ENCODE peak calls at places on chromosomes 11 and 22, in five cellular contexts. E is right atrium auricular region, M is H9, R is mammary epithelial cell, J is sigmoid colon. B is an unnamed sample. For H3K4me1, the result is how much of the 10 kb centered on the place peaks cover.

GRCh38 chr11:57459112-57460016 is 964 bp upstream of the RTN4RL2 start:
- DNase-seq in J (no peak), R (no peak), E (no peak), M (peak), B (no peak)

GRCh38 chr22:39493759-39494158 is 8.3 kb upstream of the MIEF1 start:
- DNase-seq in R (peak), E (no peak), M (no peak), J (no peak), B (no peak)

GRCh38 chr11:73258104-73258684 is 13.9 kb upstream of the P2RY6 start:
- DNase-seq in M (peak), R (no peak), E (no peak), J (no peak), B (no peak)

GRCh38 chr11:22169833-22170232 is 23.1 kb upstream of the ANO5 start:
- DNase-seq in E (no peak), J (no peak), R (no peak), M (no peak), B (no peak)

GRCh38 chr11:129388824-129389223 is 13.2 kb downstream of the BARX2 start:
- DNase-seq in J (no peak), M (no peak), E (no peak), R (no peak), B (no peak)

GRCh38 chr22:49033616-49034015 is 794.1 kb downstream of the BRD1 start:
- DNase-seq in M (no peak), R (no peak), E (no peak), J (no peak), B (no peak)

GRCh38 chr11:76782526-76783293 is 446 bp upstream of the TSKU start:
- DNase-seq in J (peak), M (peak), R (peak), E (peak), B (peak)

GRCh38 chr11:47033439-47033838 is 96.9 kb downstream of the CSTPP1 start:
- DNase-seq in R (no peak), M (no peak), E (no peak), J (no peak), B (no peak)

GRCh38 chr11:1177020-1177770 is 19.4 kb downstream of the MUC5AC start:
- DNase-seq in E (no peak), R (no peak), M (no peak), J (no peak), B (no peak)

GRCh38 chr11:66317766-66318575 is 1.1 kb upstream of the CD248 start:
- DNase-seq in E (peak), J (peak), M (peak), R (peak), B (peak)

GRCh38 chr11:59754494-59754858 is 700 bp upstream of the STX3 start:
- DNase-seq in M (no peak), E (no peak), J (no peak), R (no peak), B (no peak)

GRCh38 chr11:124898711-124899110 is 1.0 kb upstream of the ROBO4 start:
- DNase-seq in R (no peak), M (peak), E (no peak), J (peak), B (peak)

GRCh38 chr11:44057340-44057739 is 8.7 kb upstream of the ACCS start:
- DNase-seq in J (no peak), M (no peak), R (no peak), E (no peak), B (no peak)

GRCh38 chr11:2144549-2145220 is 5.5 kb upstream of the IGF2 start:
- DNase-seq in J (no peak), R (no peak), E (no peak), M (no peak), B (no peak)

GRCh38 chr11:33309118-33309517 is 51.9 kb downstream of the HIPK3 start:
- DNase-seq in M (no peak), R (no peak), J (no peak), E (no peak), B (no peak)

GRCh38 chr11:95788921-95789505 is 569 bp downstream of the FAM76B start:
- DNase-seq in J (no peak), M (peak), E (no peak), R (peak), B (no peak)

GRCh38 chr11:123083623-123084029 is 21.7 kb upstream of the HSPA8 start:
- DNase-seq in R (peak), E (peak), J (peak), M (no peak), B (peak)

GRCh38 chr11:18490319-18490718 is 34.7 kb downstream of the LDHAL6A start:
- DNase-seq in E (no peak), R (no peak), M (no peak), J (no peak), B (no peak)

GRCh38 chr11:65013692-65014145 is 241 bp upstream of the ARL2 start:
- DNase-seq in E (peak), R (peak), M (peak), J (peak), B (peak)
- TF ChIP-seq CTCF in E (peak), R (no peak), M (peak), J (peak), B (no peak)

GRCh38 chr22:20150381-20151275 is at the start of gene CCDC188:
- DNase-seq in E (no peak), R (no peak), J (no peak), M (no peak), B (no peak)
- H3K4me1 ChIP-seq in E (under half), R (under half), J (under half), M (under half), B (under half)

DNA sequence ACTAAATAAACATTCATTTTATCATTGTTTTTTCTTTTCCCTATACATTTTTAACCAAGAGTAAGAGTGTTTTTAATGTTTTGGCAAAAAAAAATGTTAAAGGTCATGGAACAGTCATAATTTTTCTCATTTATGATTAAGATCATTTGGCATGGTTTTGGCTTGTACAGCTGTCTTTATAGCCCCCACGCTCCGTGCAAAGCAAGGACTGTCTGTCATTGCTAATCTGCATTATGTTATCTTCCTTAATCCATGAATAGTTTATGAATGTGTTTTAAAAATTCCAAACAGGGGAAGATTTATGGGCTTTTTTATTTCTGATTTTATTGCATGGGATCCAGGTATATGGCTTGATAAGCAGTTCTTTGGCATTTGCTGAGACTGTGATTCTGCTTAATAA is 28.1 kb downstream of the PGM2L1 start:
- DNase-seq in R (no peak), E (no peak), J (no peak), M (no peak), B (no peak)
- H3K27ac ChIP-seq in R (no peak), E (no peak), J (no peak), M (no peak), B (no peak)

GRCh38 chr11:79427126-79427525 is 13.7 kb downstream of the TENM4 start:
- DNase-seq in E (no peak), M (no peak), J (no peak), R (no peak), B (no peak)

GRCh38 chr11:79434263-79434662 is 6.6 kb downstream of the TENM4 start:
- DNase-seq in R (no peak), J (no peak), E (no peak), M (no peak), B (no peak)

GRCh38 chr11:79428406-79428805 is 12.4 kb downstream of the TENM4 start:
- DNase-seq in J (no peak), M (no peak), R (no peak), E (no peak), B (no peak)

GRCh38 chr11:79431535-79431934 is 9.3 kb downstream of the TENM4 start:
- DNase-seq in M (no peak), E (no peak), J (no peak), R (peak), B (no peak)

GRCh38 chr11:79430280-79430679 is 10.6 kb downstream of the TENM4 start:
- DNase-seq in J (no peak), M (no peak), R (no peak), E (no peak), B (no peak)
- TF ChIP-seq CTCF in J (no peak), M (no peak), R (no peak), E (no peak), B (no peak)

DNA sequence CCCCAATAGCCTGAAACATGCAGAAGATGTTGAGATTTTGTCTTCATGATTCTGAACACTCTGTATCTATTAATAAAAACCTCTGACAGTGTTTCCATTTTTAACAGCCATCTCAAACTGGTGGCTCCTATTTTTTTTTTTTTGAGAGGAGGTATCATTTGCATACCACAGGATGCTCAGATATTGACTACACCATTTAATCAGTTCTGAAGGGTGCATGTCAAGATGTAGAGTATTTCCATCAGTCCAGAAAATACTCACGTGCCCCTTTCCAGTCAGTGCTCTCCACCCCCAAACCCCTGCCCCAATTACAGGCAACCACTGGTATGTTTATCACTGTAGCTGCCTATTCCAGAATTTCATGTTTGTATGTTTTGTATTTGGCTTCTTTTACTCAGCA is 85.3 kb upstream of the SORL1-AS1 start:
- DNase-seq in J (no peak), M (no peak), E (no peak), R (no peak), B (no peak)
- H3K4me1 ChIP-seq in J (under half), M (under half), E (under half), R (under half), B (under half)

DNA sequence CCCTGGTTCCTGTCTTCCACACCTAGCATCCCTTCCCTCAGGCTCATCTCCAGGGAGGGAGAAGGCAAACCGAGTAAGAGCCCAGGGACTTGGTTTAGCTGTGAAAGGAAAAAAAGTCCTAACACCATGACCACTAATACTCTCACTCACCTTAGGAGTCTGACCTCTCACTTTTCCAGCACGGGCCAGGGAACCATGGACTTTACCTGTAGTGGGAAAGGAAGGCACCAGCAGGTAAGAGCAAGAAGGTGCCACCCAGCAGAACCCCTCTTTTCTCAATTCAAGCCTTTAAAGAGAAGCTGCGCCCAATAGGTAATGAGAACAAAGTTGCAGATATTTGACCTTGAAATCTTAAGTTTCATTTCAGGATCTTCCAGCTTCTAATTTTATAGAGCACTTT is 1.1 kb downstream of the FAU start:
- DNase-seq in M (no peak), E (no peak), R (no peak), J (no peak), B (no peak)
- H3K27ac ChIP-seq in M (no peak), E (peak), R (peak), J (peak), B (peak)

B was measured in psoas muscle.